ENCODE peak calls at places on chromosome 16, in four cellular contexts. One of them, this sample, is unnamed.

GRCh38 chr16:56332464-56333079 is 92.8 kb downstream of the AMFR start:
- DNase-seq in GM12878: no peak
- DNase-seq in HepG2: peak; percentile 78
- DNase-seq in K562: peak; percentile 62
- DNase-seq in this sample: peak; percentile 79

GRCh38 chr16:84275562-84276151 is 19.0 kb upstream of the WFDC1 start:
- DNase-seq in GM12878: no peak
- DNase-seq in HepG2: no peak
- DNase-seq in K562: no peak
- DNase-seq in this sample: no peak

GRCh38 chr16:20944861-20945390 is 44.4 kb downstream of the LYRM1 start:
- DNase-seq in GM12878: no peak
- DNase-seq in HepG2: peak; percentile 35
- DNase-seq in K562: peak; percentile 36
- DNase-seq in this sample: no peak

GRCh38 chr16:15653227-15653626 is 3.2 kb downstream of the NDE1 start:
- DNase-seq in GM12878: no peak
- DNase-seq in HepG2: peak; percentile 58
- DNase-seq in K562: no peak
- DNase-seq in this sample: no peak

GRCh38 chr16:77589071-77589755 is 133.1 kb upstream of the NUDT7 start:
- DNase-seq in GM12878: no peak
- DNase-seq in HepG2: no peak
- DNase-seq in K562: no peak
- DNase-seq in this sample: no peak

GRCh38 chr16:27363797-27364196 is 38.2 kb upstream of the IL21R start:
- DNase-seq in GM12878: no peak
- DNase-seq in HepG2: no peak
- DNase-seq in K562: no peak
- DNase-seq in this sample: no peak

GRCh38 chr16:58411736-58412614 is 19.7 kb downstream of the GINS3 start:
- DNase-seq in GM12878: no peak
- DNase-seq in HepG2: no peak
- DNase-seq in K562: peak; percentile 50
- DNase-seq in this sample: no peak

GRCh38 chr16:31071861-31072260 is 2.2 kb downstream of the ZNF668 start:
- DNase-seq in GM12878: no peak
- DNase-seq in HepG2: no peak
- DNase-seq in K562: no peak
- DNase-seq in this sample: no peak

GRCh38 chr16:2167081-2167638 is 11.6 kb downstream of the TRAF7 start:
- DNase-seq in GM12878: no peak
- DNase-seq in HepG2: no peak
- DNase-seq in K562: no peak
- DNase-seq in this sample: no peak

GRCh38 chr16:56506941-56507340 is 12.9 kb downstream of the BBS2 start:
- DNase-seq in GM12878: no peak
- DNase-seq in HepG2: no peak
- DNase-seq in K562: no peak
- DNase-seq in this sample: no peak

GRCh38 chr16:69610356-69610755 is 44.6 kb downstream of the NFAT5 start:
- DNase-seq in GM12878: no peak
- DNase-seq in HepG2: no peak
- DNase-seq in K562: no peak
- DNase-seq in this sample: no peak

GRCh38 chr16:12801511-12802042 is 2.1 kb downstream of the CPPED1 start:
- DNase-seq in GM12878: peak; percentile 73
- DNase-seq in HepG2: peak; percentile 68
- DNase-seq in K562: peak; percentile 17
- DNase-seq in this sample: peak; percentile 39

GRCh38 chr16:68146583-68146982 is 61.4 kb downstream of the NFATC3 start:
- DNase-seq in GM12878: no peak
- DNase-seq in HepG2: peak; percentile 50
- DNase-seq in K562: no peak
- DNase-seq in this sample: peak; percentile 39

GRCh38 chr16:17850626-17851265 is 380.0 kb upstream of the XYLT1 start:
- DNase-seq in GM12878: no peak
- DNase-seq in HepG2: no peak
- DNase-seq in K562: no peak
- DNase-seq in this sample: no peak

DNA sequence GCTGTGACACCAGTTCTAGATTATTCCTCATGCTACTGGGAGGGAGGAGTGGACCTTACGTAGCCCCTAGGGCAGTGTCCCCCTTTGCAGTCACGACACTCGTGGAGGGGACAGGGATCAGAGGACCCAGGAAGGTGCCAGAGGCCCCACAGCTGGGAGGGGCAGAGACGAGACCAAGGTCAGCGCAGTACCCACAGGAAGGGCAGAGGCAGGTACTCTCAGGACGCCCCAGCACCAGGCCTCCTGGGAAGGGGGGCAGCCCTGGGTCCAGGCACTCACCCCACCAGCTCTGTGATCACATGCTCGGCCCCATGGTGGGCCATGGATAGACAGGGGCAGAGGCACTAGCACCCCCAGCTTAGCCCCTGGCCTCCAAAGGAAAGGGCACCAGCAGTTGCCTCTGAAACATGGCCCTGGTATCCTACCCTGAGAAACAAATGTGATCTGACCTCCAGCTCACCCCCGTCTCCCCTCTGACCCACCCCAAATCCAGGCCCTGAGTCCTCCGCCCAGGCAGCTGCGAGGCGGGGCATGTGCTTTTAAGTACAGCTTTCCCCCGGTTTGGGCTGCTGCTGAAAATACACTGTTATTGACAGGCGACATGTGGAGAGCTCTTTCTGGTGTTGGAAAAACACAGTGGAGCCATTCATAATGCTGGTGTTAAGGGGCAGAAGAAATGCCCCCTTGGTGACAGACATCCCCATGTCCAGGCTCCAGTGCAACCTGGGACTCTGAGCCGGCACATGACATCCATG is 361.9 kb downstream of the C16orf95 start:
- DNase-seq in GM12878: no peak
- DNase-seq in HepG2: no peak
- DNase-seq in K562: no peak
- DNase-seq in this sample: no peak
- TF ChIP-seq CHD4 in GM12878: no peak
- TF ChIP-seq CHD4 in HepG2: no peak
- TF ChIP-seq CHD4 in K562: no peak
- TF ChIP-seq CHD4 in this sample: no peak

GRCh38 chr16:75147968-75148310 is 385 bp upstream of the ZFP1 start:
- DNase-seq in GM12878: no peak
- DNase-seq in HepG2: no peak
- DNase-seq in K562: no peak
- DNase-seq in this sample: no peak

GRCh38 chr16:75152635-75153034 is 4.3 kb downstream of the ZFP1 start:
- DNase-seq in GM12878: peak; percentile 53
- DNase-seq in HepG2: no peak
- DNase-seq in K562: no peak
- DNase-seq in this sample: no peak

GRCh38 chr16:75151798-75152197 is 3.5 kb downstream of the ZFP1 start:
- DNase-seq in GM12878: no peak
- DNase-seq in HepG2: no peak
- DNase-seq in K562: no peak
- DNase-seq in this sample: no peak

DNA sequence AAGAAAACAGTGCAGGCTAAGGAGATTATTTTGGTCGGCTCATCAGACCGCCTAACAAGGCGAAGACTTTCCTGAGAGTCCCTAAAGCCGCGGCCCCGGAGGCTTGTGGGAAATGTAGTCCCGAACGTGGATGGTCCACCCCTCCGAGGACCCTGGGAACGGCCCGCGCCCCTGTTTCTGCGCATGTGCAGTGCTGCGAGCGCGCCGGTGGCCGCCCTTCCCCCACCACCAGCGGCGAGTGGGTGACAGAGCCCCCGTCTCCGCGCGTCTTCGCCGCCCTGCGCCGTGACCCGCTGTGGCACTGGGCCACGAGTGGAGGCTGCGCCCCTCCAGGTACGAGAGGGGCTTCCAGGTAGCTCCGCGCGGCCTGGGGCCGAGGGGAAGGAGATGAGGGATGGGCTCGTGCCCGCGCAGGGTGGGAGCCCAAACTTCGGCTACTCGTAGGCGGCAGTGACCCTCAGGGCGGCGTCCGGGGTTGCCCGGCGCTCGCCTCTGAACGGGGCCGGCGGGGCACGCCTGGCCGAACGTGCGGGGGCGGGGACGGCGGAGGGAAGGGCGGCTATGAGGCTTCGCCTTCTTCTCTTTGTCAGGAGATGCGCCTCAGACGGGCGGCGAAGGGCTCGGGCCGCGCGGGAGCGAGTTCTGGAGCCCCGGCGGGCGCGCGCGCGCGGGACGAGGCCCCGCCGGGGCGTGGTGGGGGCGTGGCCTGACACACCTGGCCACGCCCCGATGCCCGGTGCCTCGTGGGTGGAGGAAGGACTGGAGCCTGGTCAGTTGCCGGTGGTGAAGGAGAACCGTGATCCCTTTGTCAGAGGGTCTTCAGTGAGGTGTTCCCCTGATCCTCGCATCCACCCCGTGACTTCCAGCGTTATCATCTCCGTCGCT is at the start of gene ZFP1:
- DNase-seq in GM12878: peak; percentile 56
- DNase-seq in HepG2: peak; percentile 91
- DNase-seq in K562: peak; percentile 94
- DNase-seq in this sample: peak; percentile 93
- TF ChIP-seq POLR2A in GM12878: peak; percentile 83
- TF ChIP-seq POLR2A in HepG2: peak; percentile 85
- TF ChIP-seq POLR2A in K562: peak; percentile 83
- TF ChIP-seq POLR2A in this sample: peak; percentile 61

DNA sequence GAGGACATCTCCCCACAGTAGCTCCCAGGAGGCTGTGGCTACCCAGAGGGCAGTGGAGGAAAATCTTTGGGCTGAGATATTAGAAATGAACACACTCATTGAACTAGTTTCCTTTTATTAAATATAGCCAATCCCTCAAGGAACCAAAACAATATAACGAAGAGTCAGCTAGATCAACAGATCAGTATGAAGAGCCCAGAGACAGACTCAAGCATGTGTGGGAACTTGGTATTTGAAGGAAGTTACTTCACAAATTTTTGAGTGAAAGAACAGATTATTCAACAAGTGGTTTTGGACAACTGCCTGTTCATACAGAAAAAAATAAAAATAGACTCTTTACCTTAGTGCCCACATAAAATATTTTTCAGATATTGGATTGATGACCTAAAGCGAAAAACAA is 183.6 kb upstream of the PMFBP1 start:
- DNase-seq in GM12878: no peak
- DNase-seq in HepG2: no peak
- DNase-seq in K562: no peak
- DNase-seq in this sample: no peak
- TF ChIP-seq CHD4 in GM12878: no peak
- TF ChIP-seq CHD4 in HepG2: no peak
- TF ChIP-seq CHD4 in K562: no peak
- TF ChIP-seq CHD4 in this sample: no peak

DNA sequence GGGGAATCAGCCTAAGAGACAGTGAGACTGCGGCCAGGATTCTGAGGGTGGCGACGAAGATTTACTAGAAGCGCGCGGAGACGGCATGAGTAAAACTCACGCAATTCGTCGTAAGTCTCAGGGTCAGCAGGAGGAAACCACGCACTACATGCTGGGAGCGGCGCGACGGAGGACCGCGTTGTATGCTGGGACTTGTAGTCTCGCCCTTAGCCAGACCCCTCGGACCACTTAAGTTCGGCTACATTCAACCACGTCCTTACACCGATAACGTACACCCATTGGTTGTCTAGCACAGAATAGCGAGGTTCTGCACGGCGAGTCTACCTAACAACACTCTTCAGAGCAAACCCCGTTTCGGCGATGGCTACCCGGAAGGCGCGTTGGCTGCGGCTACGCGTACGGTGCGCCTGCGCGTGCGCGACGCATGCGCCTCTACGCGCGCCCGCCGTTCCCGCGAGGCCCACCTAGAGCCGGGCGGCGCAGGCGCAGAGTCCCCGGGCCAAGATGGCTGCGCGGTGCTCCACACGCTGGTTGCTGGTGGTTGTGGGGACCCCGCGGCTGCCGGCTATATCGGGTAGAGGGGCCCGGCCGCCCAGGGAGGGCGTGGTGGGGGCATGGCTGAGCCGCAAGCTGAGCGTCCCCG is at the start of gene DNAJA3:
- DNase-seq in GM12878: peak; percentile 91
- DNase-seq in HepG2: peak; percentile 89
- DNase-seq in K562: peak; percentile 96
- DNase-seq in this sample: peak; percentile 95
- TF ChIP-seq POLR2A in GM12878: peak; percentile 98
- TF ChIP-seq POLR2A in HepG2: peak; percentile 90
- TF ChIP-seq POLR2A in K562: peak; percentile 97
- TF ChIP-seq POLR2A in this sample: peak; percentile 88

DNA sequence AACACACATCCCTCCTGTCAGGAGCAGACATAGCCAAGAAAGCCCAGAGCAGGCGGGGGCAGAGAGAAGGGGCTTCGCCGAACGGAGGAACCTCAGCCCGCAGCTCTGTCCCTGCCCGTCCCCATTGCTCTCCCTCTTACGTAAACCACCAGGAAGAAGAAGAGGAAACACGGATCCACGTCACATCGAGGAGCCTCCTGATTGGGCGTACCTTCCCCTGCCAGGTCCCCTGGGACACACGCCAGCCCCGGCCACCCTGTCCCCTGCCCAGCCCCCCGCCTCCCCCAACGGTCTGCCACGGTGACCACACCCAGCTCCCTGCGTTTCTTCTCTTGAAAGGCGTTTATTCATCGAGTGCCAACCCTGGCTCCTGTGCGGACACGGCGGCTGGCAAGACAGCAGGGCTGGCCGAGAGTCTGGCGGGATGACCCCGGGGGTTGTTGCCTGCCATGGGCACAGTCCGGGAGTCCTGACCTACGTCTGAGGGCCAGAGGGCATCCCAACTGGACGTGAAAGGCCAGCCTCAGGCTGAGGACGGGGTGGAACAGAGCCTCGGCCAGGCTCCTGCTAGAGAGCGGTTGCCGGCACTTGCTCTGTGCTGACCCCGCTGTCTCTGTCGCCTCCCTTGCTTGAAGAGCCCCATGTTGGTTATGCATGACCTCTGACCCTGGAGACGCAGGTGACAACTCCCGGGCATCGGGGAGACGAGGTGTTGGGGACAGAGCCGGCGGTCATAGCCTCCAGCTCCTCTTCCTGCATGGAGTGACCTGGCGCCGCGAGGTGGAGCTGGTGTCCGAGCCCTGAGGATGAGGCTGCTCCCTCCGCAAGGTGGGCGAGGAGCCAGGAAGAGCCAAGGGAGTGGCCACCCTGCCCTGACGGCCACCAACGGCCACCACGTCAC is 40.6 kb upstream of the ACSF3 start:
- DNase-seq in GM12878: no peak
- DNase-seq in HepG2: peak; percentile 20
- DNase-seq in K562: peak; percentile 76
- DNase-seq in this sample: peak; percentile 76
- TF ChIP-seq CHD4 in GM12878: no peak
- TF ChIP-seq CHD4 in HepG2: no peak
- TF ChIP-seq CHD4 in K562: no peak
- TF ChIP-seq CHD4 in this sample: no peak

DNA sequence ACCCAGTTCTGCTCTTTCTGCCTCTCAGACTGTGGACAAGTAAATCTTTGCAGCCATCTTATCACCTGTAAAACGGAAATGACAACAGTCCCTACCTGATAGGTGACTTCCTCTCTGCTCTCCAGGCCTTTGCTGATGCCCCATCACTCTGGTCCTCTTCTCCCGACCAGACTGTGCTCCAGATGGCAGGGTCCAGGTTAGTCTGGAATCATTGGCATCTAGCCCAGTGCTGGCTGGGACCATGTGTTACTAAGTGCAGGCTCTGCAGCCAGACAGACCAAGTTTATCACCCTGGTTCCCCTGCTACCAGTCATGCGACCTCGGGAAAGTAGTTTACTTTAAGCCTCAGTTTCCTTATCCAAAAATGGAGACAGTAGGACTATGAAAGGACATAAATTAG is 1.8 kb upstream of the NUBP1 start:
- DNase-seq in GM12878: no peak
- DNase-seq in HepG2: no peak
- DNase-seq in K562: no peak
- DNase-seq in this sample: no peak
- TF ChIP-seq POLR2A in GM12878: no peak
- TF ChIP-seq POLR2A in HepG2: no peak
- TF ChIP-seq POLR2A in K562: no peak
- TF ChIP-seq POLR2A in this sample: no peak